ENCODE peak calls at places on chromosomes 2 and 18, in ten cellular contexts. T is neural progenitor cell; O is fibroblast of mammary gland; M is right lobe of liver; S is aorta; I is WERI-Rb-1; G is fibroblast of the aortic adventitia; F is CD8-positive, alpha-beta T cell; Q is adipocyte; L is LNCaP clone FGC. N is an unnamed sample.

GRCh38 chr2:29143657-29144056 is 28.4 kb downstream of the CLIP4 start:
- DNase-seq in L (no peak), S (no peak), O (no peak), M (no peak), I (no peak), F (no peak), G (no peak), Q (no peak), T (no peak), N (no peak)

GRCh38 chr2:206616141-206616540 is 26.1 kb upstream of the FAM237A start:
- DNase-seq in L (no peak), G (peak; percentile 3), O (peak; percentile 5), M (no peak), S (no peak), T (no peak), F (no peak), Q (no peak), I (no peak), N (peak; percentile 9)

GRCh38 chr2:176558574-176559140 is 289.4 kb downstream of the MTX2 start:
- DNase-seq in T (no peak), M (no peak), F (no peak), Q (no peak), G (no peak), L (no peak), S (no peak), O (no peak), I (no peak), N (no peak)

GRCh38 chr18:60534539-60534938 is 162.0 kb upstream of the MC4R start:
- DNase-seq in F (no peak), G (peak; percentile 3), Q (peak; percentile 61), S (no peak), M (no peak), I (no peak), L (no peak), T (no peak), O (peak; percentile 51), N (no peak)

GRCh38 chr2:180907731-180908130 is 72.7 kb upstream of the UBE2E3 start:
- DNase-seq in M (no peak), S (no peak), T (no peak), Q (no peak), G (peak; percentile 28), F (no peak), I (no peak), O (peak; percentile 88), L (no peak), N (peak; percentile 77)

GRCh38 chr2:53473236-53473635 is 294.4 kb upstream of the CHAC2 start:
- DNase-seq in M (no peak), F (no peak), I (peak; percentile 65), S (no peak), O (no peak), Q (no peak), G (no peak), L (no peak), T (peak; percentile 28), N (no peak)

GRCh38 chr2:12397861-12398260 is 318.9 kb upstream of the TRIB2 start:
- DNase-seq in O (no peak), Q (no peak), I (no peak), L (no peak), T (no peak), S (no peak), F (no peak), G (no peak), M (no peak), N (peak; percentile 17)

GRCh38 chr18:75131455-75132000 is 77.4 kb downstream of the PTGR3 start:
- DNase-seq in O (no peak), M (no peak), Q (no peak), T (no peak), F (peak; percentile 37), I (peak; percentile 7), S (no peak), G (peak; percentile 11), L (no peak), N (no peak)

GRCh38 chr2:240559271-240559670 is 886 bp upstream of the DUSP28 start:
- DNase-seq in Q (no peak), O (peak; percentile 6), T (no peak), G (no peak), I (no peak), M (no peak), L (no peak), F (no peak), S (no peak), N (no peak)

GRCh38 chr2:240558229-240558885 is 569 bp upstream of the ANKMY1 start:
- DNase-seq in T (peak; percentile 39), O (no peak), G (no peak), I (no peak), S (no peak), F (no peak), L (no peak), Q (no peak), M (no peak), N (no peak)

GRCh38 chr2:240556553-240557100 is 1.2 kb downstream of the ANKMY1 start:
- DNase-seq in S (peak; percentile 61), I (peak; percentile 64), M (peak; percentile 54), G (no peak), T (peak; percentile 59), F (peak; percentile 77), Q (peak; percentile 40), L (no peak), O (peak; percentile 65), N (peak; percentile 50)

GRCh38 chr2:240557101-240557751 is 562 bp downstream of the ANKMY1 start:
- DNase-seq in L (no peak), F (no peak), O (no peak), G (no peak), I (no peak), M (no peak), T (peak; percentile 7), S (peak; percentile 52), Q (peak; percentile 20), N (no peak)

DNA sequence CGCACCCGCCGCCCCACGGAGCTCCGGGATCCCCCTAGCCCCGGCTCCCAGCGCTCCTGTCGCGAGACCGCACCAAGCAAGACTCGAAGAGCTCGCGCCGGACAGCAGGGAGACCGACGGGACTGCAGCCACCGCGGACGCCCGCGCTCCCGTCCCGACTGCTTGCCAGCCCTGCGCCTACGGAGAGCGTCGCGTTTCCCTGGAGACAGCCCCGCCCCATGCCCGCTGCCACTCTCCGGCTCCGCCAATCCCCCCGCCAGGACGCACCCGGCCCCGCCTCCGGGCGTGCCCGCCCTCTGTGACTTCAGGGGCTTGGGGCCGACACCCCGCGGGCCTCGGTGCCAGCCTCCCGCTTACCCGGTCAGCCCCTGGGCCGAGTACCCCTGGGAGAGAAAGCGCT is at the start of gene ANKMY1:
- DNase-seq in M (peak; percentile 81), L (no peak), I (peak; percentile 10), O (peak; percentile 69), S (peak; percentile 79), Q (peak; percentile 89), G (peak; percentile 60), T (peak; percentile 94), F (peak; percentile 74), N (peak; percentile 79)
- H3K4me3 ChIP-seq in M (peak within 1 kb of the TSS; percentile 29), L (peak within 1 kb of the TSS; percentile 56), I (no peak within 1 kb of the TSS), O (peak within 1 kb of the TSS; percentile 50), S (peak within 1 kb of the TSS; percentile 16), Q (peak within 1 kb of the TSS; percentile 70), G (peak within 1 kb of the TSS; percentile 55), T (peak within 1 kb of the TSS; percentile 47), F (peak within 1 kb of the TSS; percentile 13), N (peak within 1 kb of the TSS; percentile 45)

DNA sequence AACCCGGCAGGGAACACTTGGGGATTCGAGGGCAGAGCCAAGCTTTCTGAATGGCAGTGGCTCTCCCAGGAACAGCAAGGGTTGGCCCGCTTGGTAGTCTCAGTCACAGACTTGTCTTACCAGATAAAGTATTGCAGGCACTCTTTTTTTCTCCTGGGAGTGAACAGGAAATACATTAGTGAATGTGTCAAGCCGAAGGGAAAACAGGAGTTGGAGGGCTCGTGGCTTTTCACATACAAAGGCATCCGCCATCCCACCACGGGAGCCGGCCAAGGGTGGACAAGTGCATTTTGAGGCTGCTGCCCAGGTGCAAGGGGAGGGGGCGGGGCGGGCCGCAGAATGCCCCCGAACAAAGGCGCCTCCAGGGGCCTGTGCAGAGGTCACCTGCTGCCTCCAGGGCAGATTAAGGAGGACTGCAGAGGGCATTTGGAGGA is 163.3 kb upstream of the SIX3 start:
- DNase-seq in T (peak; percentile 77), M (no peak), G (no peak), Q (no peak), O (no peak), S (no peak), L (no peak), I (peak; percentile 94), F (no peak), N (peak; percentile 15)
- H3K4me3 ChIP-seq in T (peak overlapping the region; percentile 40), M (no peak overlapping the region), G (no peak overlapping the region), Q (peak overlapping the region; percentile 43), O (no peak overlapping the region), S (no peak overlapping the region), L (no peak overlapping the region), I (peak overlapping the region; percentile 49), F (no peak overlapping the region), N (no peak overlapping the region)

GRCh38 chr2:17515652-17516051 is 2.6 kb downstream of the RAD51AP2 start:
- DNase-seq in M (no peak), G (no peak), I (no peak), O (no peak), F (no peak), S (no peak), Q (no peak), T (no peak), L (no peak), N (no peak)

GRCh38 chr2:17520761-17521160 is 2.5 kb upstream of the RAD51AP2 start:
- DNase-seq in S (no peak), I (no peak), G (no peak), O (no peak), M (no peak), F (no peak), T (no peak), L (no peak), Q (no peak), N (no peak)

GRCh38 chr2:17521621-17522020 is 3.4 kb upstream of the RAD51AP2 start:
- DNase-seq in M (no peak), L (no peak), O (no peak), G (no peak), S (no peak), Q (no peak), T (no peak), I (no peak), F (no peak), N (no peak)

GRCh38 chr2:17518212-17519154 is at the start of gene RAD51AP2:
- DNase-seq in F (no peak), L (no peak), I (peak; percentile 98), T (peak; percentile 95), S (peak; percentile 78), Q (peak; percentile 95), M (peak; percentile 90), O (peak; percentile 74), G (peak; percentile 66), N (peak; percentile 74)

GRCh38 chr2:17517481-17518211 is 594 bp downstream of the RAD51AP2 start:
- DNase-seq in M (no peak), F (no peak), G (peak; percentile 4), S (no peak), Q (peak; percentile 56), T (no peak), I (no peak), L (no peak), O (peak; percentile 8), N (peak; percentile 6)
- H3K4me3 ChIP-seq in M (peak overlapping the region; percentile 55), F (no peak overlapping the region), G (peak overlapping the region; percentile 63), S (no peak overlapping the region), Q (peak overlapping the region; percentile 89), T (peak overlapping the region; percentile 56), I (peak overlapping the region; percentile 52), L (peak overlapping the region; percentile 23), O (peak overlapping the region; percentile 53), N (peak overlapping the region; percentile 43)

DNA sequence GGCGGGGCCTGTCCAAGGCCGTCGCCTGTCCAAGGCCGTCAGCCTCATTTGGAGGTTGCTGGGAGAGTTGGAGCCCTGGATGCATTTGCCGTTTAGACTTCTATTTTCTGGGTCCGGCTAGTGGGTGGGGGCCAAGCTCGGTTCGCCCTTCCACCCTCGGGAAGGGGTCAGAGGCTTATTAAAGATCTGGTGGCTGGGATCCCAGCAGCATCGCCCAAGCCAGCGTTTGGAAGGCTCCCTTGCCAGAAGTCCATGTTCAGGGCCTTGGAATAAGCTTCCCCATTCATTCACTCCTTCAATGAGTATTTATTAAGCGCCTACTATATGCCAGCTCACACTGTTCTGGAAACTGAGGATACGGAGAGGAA is 516 bp upstream of the DOCK10 start:
- DNase-seq in T (no peak), Q (no peak), F (no peak), S (peak; percentile 44), G (no peak), M (no peak), I (no peak), L (no peak), O (peak; percentile 16), N (peak; percentile 25)
- H3K4me3 ChIP-seq in T (peak overlapping the region; percentile 69), Q (peak overlapping the region; percentile 66), F (peak overlapping the region; percentile 40), S (peak overlapping the region; percentile 39), G (peak overlapping the region; percentile 76), M (peak overlapping the region; percentile 65), I (peak overlapping the region; percentile 77), L (no peak overlapping the region), O (peak overlapping the region; percentile 40), N (peak overlapping the region; percentile 23)

N was measured in cardiac fibroblast.